ENCODE peak calls at places on chromosomes 16 and 17, in six cellular contexts. A, J, S, E, N and H are unnamed samples.

GRCh38 chr17:73335591-73336503 is 24.0 kb upstream of the CDC42EP4 start:
- DNase-seq in A (no peak), J (peak), S (no peak), N (peak), E (no peak), H (no peak)

GRCh38 chr17:34797724-34798123 is 163.5 kb downstream of the CCT6B start:
- DNase-seq in J (peak), E (peak), A (no peak), N (no peak), S (peak), H (peak)

GRCh38 chr16:79658301-79659001 is 57.9 kb upstream of the MAF start:
- DNase-seq in J (peak), E (peak), A (no peak), N (no peak), S (peak), H (no peak)

GRCh38 chr16:8708546-8708945 is 34.1 kb downstream of the ABAT start:
- DNase-seq in J (no peak), N (no peak), S (no peak), E (no peak), A (no peak), H (no peak)

GRCh38 chr17:39264119-39264518 is 38.4 kb upstream of the STAC2 start:
- DNase-seq in J (no peak), N (no peak), S (no peak), A (no peak), E (no peak), H (no peak)

GRCh38 chr17:10041287-10041612 is 136.2 kb upstream of the RCVRN start:
- DNase-seq in E (no peak), S (no peak), N (no peak), A (no peak), J (no peak), H (no peak)

GRCh38 chr16:56198755-56199114 is 7.4 kb downstream of the GNAO1 start:
- DNase-seq in S (no peak), A (no peak), N (no peak), E (no peak), J (no peak), H (no peak)

GRCh38 chr17:19706791-19707727 is 9.3 kb downstream of the SLC47A2 start:
- DNase-seq in N (no peak), E (no peak), J (no peak), S (peak), A (no peak), H (no peak)

GRCh38 chr16:15457390-15457789 is 23.0 kb downstream of the BMERB1 start:
- DNase-seq in J (no peak), A (no peak), S (no peak), E (no peak), N (no peak), H (no peak)

GRCh38 chr16:21104124-21104860 is 46.4 kb downstream of the DNAH3 start:
- DNase-seq in S (peak), N (peak), E (peak), A (no peak), J (no peak), H (no peak)

GRCh38 chr16:585351-585750 is 4.5 kb upstream of the RAB40C start:
- DNase-seq in E (no peak), J (no peak), S (peak), A (no peak), N (peak), H (no peak)

GRCh38 chr16:1408171-1408837 is 6.2 kb downstream of the UNKL start:
- DNase-seq in A (peak), N (peak), E (peak), J (peak), S (peak), H (peak)

GRCh38 chr17:16215273-16215964 is at the start of gene NCOR1:
- DNase-seq in A (peak), S (peak), J (peak), E (peak), N (peak), H (peak)

GRCh38 chr17:72811976-72812687 is 280.4 kb downstream of the SLC39A11 start:
- DNase-seq in J (no peak), E (no peak), S (no peak), A (no peak), N (no peak), H (no peak)

GRCh38 chr17:19386276-19386863 is 620 bp downstream of the MFAP4 start:
- DNase-seq in A (no peak), S (peak), E (peak), J (peak), N (peak), H (no peak)

GRCh38 chr17:2982854-2983636 is 80.4 kb downstream of the OR1D5 start:
- DNase-seq in E (peak), S (no peak), N (no peak), A (no peak), J (no peak), H (no peak)

GRCh38 chr17:71071837-71072236 is 902.5 kb downstream of the KCNJ2 start:
- DNase-seq in N (peak), S (no peak), E (peak), A (peak), J (peak), H (no peak)

GRCh38 chr17:76638263-76638662 is 5.3 kb downstream of the ST6GALNAC1 start:
- DNase-seq in N (no peak), E (no peak), S (no peak), J (no peak), A (no peak), H (no peak)

GRCh38 chr17:75487351-75488070 is 27.8 kb downstream of the CASKIN2 start:
- DNase-seq in E (no peak), A (no peak), S (no peak), N (no peak), J (no peak), H (no peak)

GRCh38 chr16:72172105-72173034 is at the start of gene PMFBP1:
- DNase-seq in N (no peak), J (peak), S (no peak), E (peak), A (no peak), H (peak)

GRCh38 chr16:57953857-57954256 is 17.1 kb downstream of the CNGB1 start:
- DNase-seq in J (no peak), N (no peak), S (no peak), E (no peak), A (no peak), H (no peak)

GRCh38 chr17:28953444-28954118 is 2.3 kb upstream of the PHF12 start:
- DNase-seq in N (peak), S (peak), J (peak), E (peak), A (peak), H (peak)

GRCh38 chr17:34658796-34659195 is 79.4 kb downstream of the TMEM132E start:
- DNase-seq in N (no peak), S (no peak), E (no peak), J (no peak), A (no peak), H (no peak)

GRCh38 chr17:73371285-73371684 is 59.5 kb upstream of the CDC42EP4 start:
- DNase-seq in J (peak), N (no peak), A (no peak), S (no peak), E (peak), H (no peak)

GRCh38 chr17:27657620-27658019 is 26.6 kb downstream of the LGALS9 start:
- DNase-seq in J (peak), E (peak), A (no peak), N (no peak), S (peak), H (peak)

GRCh38 chr16:89324056-89325010 is 106.8 kb downstream of the ZNF778 start:
- DNase-seq in E (peak), N (no peak), J (peak), S (no peak), A (no peak), H (no peak)

GRCh38 chr16:89191901-89192184 is 8.5 kb downstream of the SLC22A31 start:
- DNase-seq in N (no peak), A (no peak), J (no peak), E (no peak), S (peak), H (no peak)

GRCh38 chr16:15521758-15522509 is 87.5 kb downstream of the BMERB1 start:
- DNase-seq in A (no peak), N (peak), S (no peak), E (no peak), J (no peak), H (no peak)

GRCh38 chr16:69410285-69410990 is 14.0 kb upstream of the CYB5B start:
- DNase-seq in E (peak), J (peak), N (no peak), S (no peak), A (peak), H (no peak)

GRCh38 chr16:17444658-17445057 is 26.1 kb downstream of the XYLT1 start:
- DNase-seq in S (no peak), N (no peak), A (no peak), E (no peak), J (no peak), H (no peak)

GRCh38 chr16:47940466-47940865 is 215.3 kb downstream of the ABCC12 start:
- DNase-seq in J (no peak), E (no peak), S (no peak), A (no peak), N (no peak), H (no peak)

GRCh38 chr17:42814633-42815399 is 9.3 kb downstream of the BECN1 start:
- DNase-seq in E (peak), A (no peak), S (no peak), J (no peak), N (no peak), H (no peak)

GRCh38 chr17:65052585-65052984 is 4.0 kb downstream of the GNA13 start:
- DNase-seq in E (no peak), N (no peak), J (no peak), S (no peak), A (no peak), H (no peak)

GRCh38 chr17:66814570-66814969 is 20.3 kb upstream of the CACNG5 start:
- DNase-seq in A (no peak), N (no peak), S (no peak), E (no peak), J (no peak), H (no peak)

GRCh38 chr17:11848330-11848729 is 148.9 kb downstream of the ZNF18 start:
- DNase-seq in S (no peak), A (no peak), N (no peak), E (no peak), J (no peak), H (no peak)

GRCh38 chr17:703081-703875 is 11.4 kb downstream of the VPS53 start:
- DNase-seq in J (no peak), N (no peak), A (no peak), S (no peak), E (no peak), H (no peak)

GRCh38 chr17:8894189-8894611 is 26.7 kb upstream of the PIK3R6 start:
- DNase-seq in A (no peak), N (peak), J (no peak), S (peak), E (no peak), H (no peak)

GRCh38 chr17:57624390-57624789 is 120.7 kb downstream of the CCDC182 start:
- DNase-seq in J (no peak), E (no peak), S (no peak), N (no peak), A (no peak), H (no peak)

GRCh38 chr17:57622886-57623433 is 122.1 kb downstream of the CCDC182 start:
- DNase-seq in J (peak), S (no peak), E (peak), N (peak), A (no peak), H (no peak)

GRCh38 chr17:57623620-57624019 is 121.5 kb downstream of the CCDC182 start:
- DNase-seq in S (no peak), A (no peak), N (peak), E (no peak), J (no peak), H (no peak)

GRCh38 chr17:57620576-57620975 is 124.5 kb downstream of the CCDC182 start:
- DNase-seq in S (no peak), E (no peak), J (no peak), A (no peak), N (no peak), H (no peak)

GRCh38 chr17:57622327-57622885 is 122.7 kb downstream of the CCDC182 start:
- DNase-seq in A (no peak), S (no peak), N (no peak), J (no peak), E (no peak), H (no peak)
- H3K9ac ChIP-seq in A (no peak), S (no peak), N (peak), J (no peak), E (peak), H (no peak)

GRCh38 chr16:83967091-83967490 is 953 bp upstream of the NECAB2 start:
- DNase-seq in S (no peak), N (no peak), J (no peak), E (no peak), A (no peak), H (no peak)
- TF ChIP-seq EZH2phosphoT487 in S (no peak), N (no peak), J (no peak), E (no peak), A (no peak), H (no peak)

GRCh38 chr16:48965391-48965790 is 316.2 kb downstream of the CBLN1 start:
- DNase-seq in A (no peak), E (no peak), S (no peak), N (peak), J (peak), H (no peak)
- H3K9ac ChIP-seq in A (peak), E (no peak), S (no peak), N (no peak), J (no peak), H (no peak)

GRCh38 chr16:85755929-85756768 is 5.3 kb upstream of the C16orf74 start:
- DNase-seq in N (no peak), E (peak), S (no peak), J (no peak), A (no peak), H (no peak)
- TF ChIP-seq EZH2phosphoT487 in N (no peak), E (no peak), S (no peak), J (no peak), A (no peak), H (no peak)

GRCh38 chr17:50953831-50954601 is 87.9 kb upstream of the TOB1 start:
- DNase-seq in A (no peak), N (peak), J (no peak), E (peak), S (peak), H (no peak)

GRCh38 chr17:50954641-50955121 is 88.5 kb upstream of the TOB1 start:
- DNase-seq in S (no peak), E (no peak), J (no peak), A (no peak), N (no peak), H (no peak)

GRCh38 chr17:50952889-50953288 is 86.7 kb upstream of the TOB1 start:
- DNase-seq in S (no peak), E (no peak), A (no peak), J (no peak), N (no peak), H (no peak)

GRCh38 chr17:50955160-50955559 is 89.0 kb upstream of the TOB1 start:
- DNase-seq in A (no peak), S (no peak), E (no peak), J (no peak), N (no peak), H (no peak)

DNA sequence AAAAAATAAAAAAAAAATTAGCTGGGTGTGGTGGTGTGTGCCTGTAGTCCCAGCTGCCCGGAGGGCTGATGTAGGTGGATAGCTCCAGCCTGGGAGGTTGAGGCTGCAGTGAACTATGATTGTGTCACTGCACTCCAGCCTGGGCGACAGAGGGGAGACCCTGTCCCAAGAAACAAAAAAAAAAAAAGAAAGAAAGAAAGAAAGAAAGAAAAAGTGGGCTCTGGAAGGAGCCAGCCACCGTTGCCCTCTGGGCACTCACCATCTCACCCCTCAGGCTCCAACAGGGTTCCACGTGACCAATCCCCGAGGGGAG is 87.3 kb upstream of the TOB1 start:
- DNase-seq in S (no peak), J (no peak), N (no peak), E (no peak), A (no peak), H (no peak)
- H3K9ac ChIP-seq in S (no peak), J (no peak), N (peak), E (no peak), A (peak), H (no peak)